ENCODE peak calls at places on chromosome 2, in six cellular contexts. P is left colon; F is GM04503; N is BJ; Q is GM12865; I is stimulated activated CD4-positive, alpha-beta T cell treated with anti-CD3 and anti-CD28 coated beads, Interleukin-2, amount 100 ng/mL, for 48 hours. O is an unnamed sample.

GRCh38 chr2:241582806-241583205 is 24.3 kb downstream of the BOK start:
- DNase-seq in P (no peak), N (no peak), F (no peak), I (no peak), Q (no peak), O (no peak)

GRCh38 chr2:140624188-140624587 is 1506.6 kb downstream of the LRP1B start:
- DNase-seq in Q (no peak), P (no peak), I (no peak), N (no peak), F (no peak), O (no peak)

GRCh38 chr2:231568098-231568784 is 24.4 kb upstream of the TEX44 start:
- DNase-seq in P (no peak), N (no peak), I (no peak), Q (no peak), F (no peak), O (no peak)

GRCh38 chr2:39234754-39235153 is 9.0 kb downstream of the CDKL4 start:
- DNase-seq in Q (no peak), F (no peak), N (no peak), P (no peak), I (no peak), O (no peak)

GRCh38 chr2:157868993-157869392 is 7.1 kb downstream of the ACVR1 start:
- DNase-seq in N (no peak), F (no peak), I (no peak), Q (no peak), P (no peak), O (no peak)

GRCh38 chr2:137838255-137839092 is 125.8 kb upstream of the HNMT start:
- DNase-seq in F (peak), P (no peak), I (no peak), N (no peak), Q (peak), O (peak)

GRCh38 chr2:69988086-69988635 is 26.7 kb upstream of the ASPRV1 start:
- DNase-seq in F (no peak), Q (no peak), P (no peak), N (no peak), I (no peak), O (no peak)

GRCh38 chr2:218284106-218284811 is 8.0 kb downstream of the TMBIM1 start:
- DNase-seq in P (peak), Q (peak), I (peak), F (peak), N (no peak), O (peak)

GRCh38 chr2:240351088-240351741 is 84.2 kb upstream of the GPC1 start:
- DNase-seq in P (no peak), F (no peak), Q (no peak), N (no peak), I (no peak), O (no peak)

GRCh38 chr2:43399515-43400245 is 173.3 kb upstream of the ZFP36L2 start:
- DNase-seq in N (peak), P (no peak), Q (no peak), F (peak), I (no peak), O (no peak)

GRCh38 chr2:118249531-118249930 is 161.3 kb downstream of the INSIG2 start:
- DNase-seq in F (peak), N (peak), I (no peak), Q (peak), P (no peak), O (no peak)

GRCh38 chr2:51981813-51982212 is 949.9 kb upstream of the NRXN1 start:
- DNase-seq in N (no peak), F (no peak), I (no peak), P (no peak), Q (no peak), O (no peak)

GRCh38 chr2:8836979-8837794 is at the start of gene KIDINS220:
- DNase-seq in P (peak), Q (peak), I (peak), N (no peak), F (peak), O (peak)

GRCh38 chr2:142980246-142981068 is 103.0 kb downstream of the KYNU start:
- DNase-seq in P (no peak), N (no peak), F (no peak), Q (peak), I (no peak), O (peak)

GRCh38 chr2:16507655-16508054 is 158.0 kb downstream of the CYRIA start:
- DNase-seq in P (no peak), N (no peak), I (no peak), Q (no peak), F (no peak), O (peak)

GRCh38 chr2:210663574-210663973 is 107.2 kb downstream of the CPS1 start:
- DNase-seq in Q (no peak), N (no peak), F (no peak), P (no peak), I (no peak), O (peak)

GRCh38 chr2:15313657-15314056 is 247.5 kb downstream of the NBAS start:
- DNase-seq in F (no peak), Q (peak), P (no peak), I (no peak), N (no peak), O (no peak)

GRCh38 chr2:163800889-163801498 is 65.2 kb upstream of the FIGN start:
- DNase-seq in I (no peak), N (peak), F (peak), P (no peak), Q (no peak), O (no peak)

GRCh38 chr2:135839713-135840112 is 2.7 kb upstream of the LCT start:
- DNase-seq in Q (no peak), F (peak), P (no peak), N (peak), I (no peak), O (no peak)

GRCh38 chr2:127376265-127376664 is 11.5 kb downstream of the MAP3K2 start:
- DNase-seq in N (no peak), F (no peak), P (no peak), I (no peak), Q (no peak), O (no peak)

GRCh38 chr2:109126501-109126860 is 2.5 kb upstream of the SH3RF3 start:
- DNase-seq in P (no peak), N (no peak), I (no peak), F (peak), Q (no peak), O (peak)

GRCh38 chr2:166106431-166107015 is 21.3 kb downstream of the SCN1A start:
- DNase-seq in F (no peak), N (no peak), I (no peak), Q (peak), P (no peak), O (peak)

GRCh38 chr2:175111200-175111657 is 56.8 kb downstream of the ATF2 start:
- DNase-seq in P (no peak), F (peak), Q (peak), I (no peak), N (peak), O (peak)

GRCh38 chr2:233006648-233007047 is 6.4 kb downstream of the NGEF start:
- DNase-seq in N (no peak), F (no peak), P (no peak), I (no peak), Q (no peak), O (no peak)

GRCh38 chr2:211035548-211036185 is 479.3 kb downstream of the CPS1 start:
- DNase-seq in N (no peak), P (no peak), F (no peak), I (no peak), Q (peak), O (peak)

GRCh38 chr2:108587621-108588020 is 53.4 kb downstream of the LIMS1 start:
- DNase-seq in N (no peak), Q (no peak), F (no peak), I (no peak), P (no peak), O (peak)

GRCh38 chr2:11395389-11395788 is 51.0 kb upstream of the ROCK2 start:
- DNase-seq in N (no peak), P (no peak), I (no peak), Q (no peak), F (no peak), O (no peak)

GRCh38 chr2:74441111-74441689 is 537 bp downstream of the RTKN start:
- DNase-seq in N (no peak), P (no peak), F (no peak), Q (no peak), I (no peak), O (peak)

GRCh38 chr2:71419976-71420375 is 33.4 kb upstream of the DYSF start:
- DNase-seq in N (no peak), Q (no peak), I (no peak), F (no peak), P (no peak), O (no peak)

GRCh38 chr2:230680463-230681195 is 32.0 kb upstream of the CAB39 start:
- DNase-seq in N (peak), P (no peak), Q (no peak), I (no peak), F (no peak), O (no peak)

GRCh38 chr2:134453476-134453875 is 199.6 kb downstream of the MGAT5 start:
- DNase-seq in I (no peak), N (no peak), P (no peak), F (no peak), Q (no peak), O (no peak)

GRCh38 chr2:189631849-189632248 is 29.4 kb upstream of the ASNSD1 start:
- DNase-seq in P (no peak), F (no peak), Q (no peak), N (no peak), I (no peak), O (no peak)

GRCh38 chr2:119996148-119996547 is 16.7 kb upstream of the EPB41L5 start:
- DNase-seq in I (no peak), N (no peak), P (no peak), F (no peak), Q (no peak), O (no peak)

GRCh38 chr2:151302879-151303278 is 13.4 kb upstream of the NMI start:
- DNase-seq in F (peak), N (no peak), P (no peak), I (no peak), Q (no peak), O (peak)